ENCODE peak calls at places on chromosome X, in nine cellular contexts. J, Z, A, P, B, E, O, S and R are unnamed samples.

GRCh38 chrX:131262200-131262599 is 26.9 kb downstream of the IGSF1 start:
- DNase-seq in J (no peak), Z (no peak), A (no peak), P (no peak), B (no peak), E (no peak), O (no peak), S (no peak), R (no peak)

GRCh38 chrX:41178201-41178600 is 93.0 kb downstream of the USP9X start:
- DNase-seq in J (no peak), Z (no peak), A (no peak), P (peak; percentile 1), B (no peak), E (no peak), O (no peak), S (no peak), R (no peak)

GRCh38 chrX:48996969-48997368 is 5.1 kb downstream of the GRIPAP1 start:
- DNase-seq in J (no peak), Z (no peak), A (peak; percentile 58), P (no peak), B (no peak), E (no peak), O (no peak), S (peak; percentile 45), R (no peak)

GRCh38 chrX:3345281-3346081 is 971 bp downstream of the MXRA5 start:
- DNase-seq in J (no peak), Z (peak; percentile 55), A (no peak), P (no peak), B (no peak), E (peak; percentile 62), O (peak; percentile 54), S (peak; percentile 83), R (peak; percentile 20)

GRCh38 chrX:107571296-107571998 is 56.9 kb upstream of the PRPS1 start:
- DNase-seq in J (no peak), Z (peak; percentile 28), A (no peak), P (no peak), B (no peak), E (peak; percentile 72), O (no peak), S (no peak), R (peak; percentile 20)

GRCh38 chrX:47217121-47217851 is 1.2 kb upstream of the CDK16 start:
- DNase-seq in J (no peak), Z (peak; percentile 40), A (peak; percentile 9), P (peak; percentile 2), B (no peak), E (peak; percentile 53), O (no peak), S (peak; percentile 76), R (no peak)

GRCh38 chrX:71143508-71143907 is 1.1 kb upstream of the NLGN3 start:
- DNase-seq in J (no peak), Z (peak; percentile 47), A (no peak), P (no peak), B (no peak), E (no peak), O (peak; percentile 48), S (no peak), R (peak; percentile 70)

GRCh38 chrX:41482153-41482850 is 35.2 kb downstream of the NYX start:
- DNase-seq in J (no peak), Z (no peak), A (no peak), P (no peak), B (no peak), E (no peak), O (no peak), S (no peak), R (no peak)

GRCh38 chrX:24260827-24261550 is 52.9 kb downstream of the SUPT20HL2 start:
- DNase-seq in J (no peak), Z (peak; percentile 16), A (no peak), P (no peak), B (no peak), E (no peak), O (no peak), S (no peak), R (peak; percentile 54)

GRCh38 chrX:29044802-29045201 is 457.6 kb downstream of the IL1RAPL1 start:
- DNase-seq in J (no peak), Z (no peak), A (no peak), P (no peak), B (no peak), E (peak; percentile 24), O (no peak), S (no peak), R (no peak)

GRCh38 chrX:41730101-41730500 is 6.1 kb downstream of the GPR82 start:
- DNase-seq in J (no peak), Z (no peak), A (no peak), P (no peak), B (no peak), E (peak; percentile 59), O (no peak), S (no peak), R (no peak)

GRCh38 chrX:39149761-39150160 is 348.5 kb downstream of the MID1IP1 start:
- DNase-seq in J (peak; percentile 65), Z (peak; percentile 75), A (peak; percentile 44), P (peak; percentile 21), B (peak; percentile 3), E (peak; percentile 76), O (peak; percentile 52), S (peak; percentile 90), R (peak; percentile 78)

GRCh38 chrX:134803551-134804183 is 145.4 kb upstream of the PLAC1 start:
- DNase-seq in J (no peak), Z (no peak), A (peak; percentile 42), P (no peak), B (peak; percentile 10), E (no peak), O (no peak), S (no peak), R (no peak)

DNA sequence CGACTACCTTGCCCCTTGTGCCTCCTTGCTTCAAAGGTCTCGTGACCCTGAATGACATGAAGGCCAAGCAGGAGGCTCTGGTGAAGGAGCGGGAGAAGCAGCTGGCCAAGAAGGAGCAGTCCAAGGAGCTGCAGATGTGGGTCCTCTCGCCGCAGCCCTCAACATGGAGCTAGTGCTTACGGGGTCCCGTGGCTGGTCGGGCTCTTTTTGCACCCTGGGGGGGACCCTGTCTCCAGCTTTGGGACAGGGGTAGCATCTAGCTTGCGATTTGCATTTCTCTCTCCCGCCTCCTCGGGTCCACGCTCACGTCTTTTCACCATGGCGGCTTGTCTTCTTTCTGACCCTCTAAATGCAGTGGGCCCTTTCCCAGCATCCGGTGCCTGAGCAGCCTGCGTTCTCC is 1.8 kb downstream of the FAM50A start:
- DNase-seq in J (no peak), Z (no peak), A (no peak), P (no peak), B (no peak), E (no peak), O (no peak), S (no peak), R (no peak)
- H3K4me3 ChIP-seq in J (no peak overlapping the region), Z (no peak overlapping the region), A (no peak overlapping the region), P (no peak overlapping the region), B (no peak overlapping the region), E (peak overlapping the region; percentile 82), O (no peak overlapping the region), S (no peak overlapping the region), R (no peak overlapping the region)

GRCh38 chrX:153968754-153969124 is 2.9 kb downstream of the HCFC1 start:
- DNase-seq in J (peak; percentile 82), Z (peak; percentile 59), A (peak; percentile 38), P (no peak), B (peak; percentile 23), E (peak; percentile 33), O (no peak), S (no peak), R (no peak)

GRCh38 chrX:153969904-153970397 is 1.7 kb downstream of the HCFC1 start:
- DNase-seq in J (peak; percentile 41), Z (no peak), A (peak; percentile 30), P (no peak), B (no peak), E (peak; percentile 52), O (no peak), S (peak; percentile 85), R (no peak)

GRCh38 chrX:153968255-153968654 is 3.4 kb downstream of the HCFC1 start:
- DNase-seq in J (no peak), Z (no peak), A (no peak), P (no peak), B (no peak), E (no peak), O (no peak), S (no peak), R (no peak)

GRCh38 chrX:153970398-153971123 is 1.1 kb downstream of the HCFC1 start:
- DNase-seq in J (peak; percentile 45), Z (no peak), A (peak; percentile 69), P (no peak), B (peak; percentile 25), E (peak; percentile 60), O (no peak), S (peak; percentile 77), R (peak; percentile 78)

DNA sequence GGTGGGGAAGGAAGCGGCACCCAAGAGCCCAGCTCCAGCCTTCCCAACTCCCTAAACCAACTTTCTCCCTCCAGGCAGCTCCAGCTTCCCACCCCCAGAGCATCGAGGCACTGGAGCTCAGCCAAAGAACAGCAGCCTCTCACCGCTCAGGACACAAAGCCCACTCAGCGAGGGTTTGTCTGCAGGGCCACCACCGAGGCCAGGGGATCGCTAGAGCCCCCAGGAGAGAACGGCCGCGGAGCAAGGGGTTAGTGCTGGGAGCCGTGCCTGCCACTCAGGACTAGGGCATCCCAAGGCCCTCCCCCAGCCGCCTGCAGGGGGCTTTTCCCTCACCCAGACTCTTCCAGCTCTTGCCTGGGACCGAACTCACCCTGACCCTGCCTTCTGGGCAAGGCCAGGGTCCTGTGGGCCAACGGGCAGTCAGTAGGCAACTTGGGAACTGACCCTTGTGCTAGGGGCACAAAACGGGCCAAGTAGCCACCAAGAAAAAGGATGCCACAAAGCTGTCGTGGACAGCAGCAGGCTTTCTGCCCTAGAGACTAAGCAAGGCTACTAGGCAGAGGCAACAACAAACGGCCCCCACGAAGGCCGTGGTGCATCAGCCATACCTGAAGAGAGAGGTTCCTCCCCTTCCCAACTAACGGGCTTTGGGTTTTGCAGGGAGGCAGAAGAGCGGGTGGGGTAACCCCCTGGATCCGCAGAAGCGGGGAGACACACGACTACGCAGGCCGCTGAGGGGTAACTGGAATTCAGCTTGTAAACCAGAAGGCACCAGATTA is 2.3 kb downstream of the HCFC1 start:
- DNase-seq in J (peak; percentile 21), Z (no peak), A (no peak), P (no peak), B (no peak), E (peak; percentile 22), O (no peak), S (no peak), R (no peak)
- H3K4me1 ChIP-seq in J (peaks cover 43% of the 10 kb centered on the region), Z (peaks cover 56% of the 10 kb centered on the region), A (peaks cover 38% of the 10 kb centered on the region), P (peaks cover 49% of the 10 kb centered on the region), B (peaks cover 55% of the 10 kb centered on the region), E (peaks cover 44% of the 10 kb centered on the region), O (no peaks in the 10 kb centered on the region), S (no peaks in the 10 kb centered on the region), R (peaks cover 57% of the 10 kb centered on the region)

GRCh38 chrX:124230573-124231300 is 101.7 kb upstream of the TEX13D start:
- DNase-seq in J (no peak), Z (no peak), A (no peak), P (no peak), B (no peak), E (no peak), O (no peak), S (no peak), R (no peak)
- H3K4me3 ChIP-seq in J (no peak overlapping the region), Z (no peak overlapping the region), A (no peak overlapping the region), P (no peak overlapping the region), B (no peak overlapping the region), E (no peak overlapping the region), O (no peak overlapping the region), S (no peak overlapping the region), R (no peak overlapping the region)

DNA sequence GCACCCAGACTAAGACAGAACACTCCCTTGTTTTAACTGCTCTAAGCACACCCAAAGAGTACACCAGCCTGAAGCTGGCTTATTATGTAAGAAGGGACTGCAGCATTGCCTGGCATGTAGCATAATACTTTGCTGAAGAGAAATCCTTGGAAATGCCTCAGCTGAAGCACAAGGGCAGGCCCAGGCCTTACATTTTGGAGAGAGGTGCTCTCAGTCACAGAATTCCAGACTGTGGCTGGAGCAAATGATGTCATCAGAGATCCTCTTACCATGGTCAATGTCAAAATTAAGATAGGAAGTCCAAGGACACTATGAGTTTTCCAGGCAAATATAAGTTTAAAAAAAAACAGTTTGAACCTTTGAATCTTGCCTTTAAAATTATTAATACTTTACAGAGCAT is 14.8 kb downstream of the ARHGEF6 start:
- DNase-seq in J (no peak), Z (no peak), A (no peak), P (no peak), B (no peak), E (peak; percentile 41), O (no peak), S (no peak), R (no peak)
- H3K4me1 ChIP-seq in J (peaks cover 90% of the 10 kb centered on the region), Z (peaks cover 18% of the 10 kb centered on the region), A (peaks cover 16% of the 10 kb centered on the region), P (peaks cover 52% of the 10 kb centered on the region), B (peaks cover 48% of the 10 kb centered on the region), E (peaks cover 9% of the 10 kb centered on the region), O (no peaks in the 10 kb centered on the region), S (no peaks in the 10 kb centered on the region), R (peaks cover 30% of the 10 kb centered on the region)